ENCODE peak calls at places on chromosomes 4 and X, in ten cellular contexts. K, T, M, U, W, Z, Y, V, R and E are unnamed samples.

GRCh38 chr4:17155486-17155885 is 257.0 kb upstream of the LDB2 start:
- DNase-seq in U (no peak), K (peak; percentile 12), M (no peak), V (no peak), W (no peak), Y (no peak), R (no peak), T (no peak), Z (no peak), E (no peak)

GRCh38 chr4:184444953-184445309 is 29.4 kb downstream of the IRF2 start:
- DNase-seq in R (no peak), Z (no peak), W (no peak), Y (no peak), M (no peak), U (no peak), T (no peak), K (no peak), V (no peak), E (no peak)

GRCh38 chr4:76703676-76704075 is 194.3 kb downstream of the SOWAHB start:
- DNase-seq in K (peak; percentile 28), Z (no peak), U (no peak), M (no peak), R (peak; percentile 37), V (no peak), W (no peak), T (no peak), Y (no peak), E (no peak)

GRCh38 chr4:13849778-13850177 is 222.3 kb upstream of the BOD1L1 start:
- DNase-seq in V (no peak), W (no peak), Y (no peak), M (no peak), T (no peak), R (no peak), K (no peak), U (no peak), Z (no peak), E (no peak)

GRCh38 chr4:25180524-25181131 is 20.4 kb upstream of the SEPSECS start:
- DNase-seq in Y (no peak), U (peak; percentile 75), T (peak; percentile 25), V (peak; percentile 39), R (peak; percentile 39), Z (no peak), W (peak; percentile 49), K (peak; percentile 70), M (peak; percentile 14), E (peak; percentile 61)

GRCh38 chr4:166169111-166169510 is 296.1 kb downstream of the TLL1 start:
- DNase-seq in W (peak; percentile 16), T (no peak), U (no peak), M (no peak), Y (no peak), K (peak; percentile 54), V (no peak), R (peak; percentile 75), Z (no peak), E (peak; percentile 4)

GRCh38 chrX:136112286-136112685 is 35.0 kb upstream of the FHL1 start:
- DNase-seq in U (no peak), R (no peak), V (no peak), Z (no peak), K (no peak), Y (no peak), T (no peak), W (no peak), M (no peak), E (no peak)

GRCh38 chr4:19739101-19739651 is 512.5 kb upstream of the SLIT2 start:
- DNase-seq in U (no peak), Z (peak; percentile 6), V (no peak), M (peak; percentile 93), T (no peak), Y (no peak), W (peak; percentile 39), R (peak; percentile 92), K (peak; percentile 93), E (peak; percentile 21)

GRCh38 chr4:87896020-87896621 is 63.4 kb downstream of the MEPE start:
- DNase-seq in V (no peak), U (no peak), W (peak; percentile 67), K (peak; percentile 88), T (peak; percentile 30), Y (no peak), Z (no peak), R (peak; percentile 76), M (peak; percentile 100), E (peak; percentile 75)

GRCh38 chr4:116839826-116840225 is 245.6 kb downstream of the TRAM1L1 start:
- DNase-seq in Z (no peak), U (no peak), M (peak; percentile 82), Y (no peak), W (no peak), T (no peak), K (peak; percentile 29), R (peak; percentile 11), V (no peak), E (no peak)

GRCh38 chr4:104971458-104971857 is 175.2 kb upstream of the TET2 start:
- DNase-seq in T (no peak), V (no peak), K (no peak), U (no peak), W (no peak), Y (no peak), R (no peak), Z (peak; percentile 1), M (peak; percentile 34), E (peak; percentile 22)

GRCh38 chr4:76984788-76985211 is 35.2 kb downstream of the SEPTIN11 start:
- DNase-seq in T (peak; percentile 56), W (no peak), U (no peak), M (peak; percentile 92), V (no peak), Y (no peak), K (peak; percentile 100), Z (no peak), R (peak; percentile 98), E (peak; percentile 19)

GRCh38 chr4:88341227-88342192 is 37.1 kb upstream of the HERC6 start:
- DNase-seq in R (peak; percentile 83), Z (peak; percentile 20), T (no peak), U (no peak), W (no peak), K (peak; percentile 96), Y (no peak), V (no peak), M (peak; percentile 91), E (peak; percentile 95)

GRCh38 chr4:188665466-188665865 is 526.2 kb downstream of the TRIML1 start:
- DNase-seq in R (no peak), U (no peak), V (no peak), M (peak; percentile 7), K (no peak), T (no peak), Z (no peak), Y (no peak), W (no peak), E (no peak)

GRCh38 chr4:97593248-97593647 is 550.0 kb downstream of the STPG2 start:
- DNase-seq in Y (no peak), V (no peak), T (no peak), W (no peak), Z (no peak), R (no peak), U (no peak), M (no peak), K (no peak), E (no peak)

GRCh38 chr4:186296481-186296880 is 30.5 kb downstream of the F11 start:
- DNase-seq in Y (no peak), W (no peak), V (peak; percentile 37), R (no peak), K (no peak), Z (no peak), M (no peak), U (no peak), T (no peak), E (no peak)

GRCh38 chr4:11529625-11530201 is 101.0 kb upstream of the HS3ST1 start:
- DNase-seq in V (peak; percentile 43), K (peak; percentile 48), M (peak; percentile 26), R (peak; percentile 41), Z (no peak), W (no peak), Y (no peak), T (no peak), U (no peak), E (no peak)

GRCh38 chr4:2484993-2485392 is 16.1 kb downstream of the RNF4 start:
- DNase-seq in T (peak; percentile 82), W (no peak), Z (no peak), R (no peak), M (no peak), U (peak; percentile 40), Y (no peak), K (peak; percentile 53), V (peak; percentile 85), E (no peak)

GRCh38 chr4:8435656-8436121 is 4.8 kb downstream of the ACOX3 start:
- DNase-seq in W (no peak), R (no peak), T (no peak), U (peak; percentile 68), K (peak; percentile 14), M (no peak), V (peak; percentile 36), Y (no peak), Z (no peak), E (no peak)

GRCh38 chrX:143002206-143002605 is 23.5 kb upstream of the SPANXN4 start:
- DNase-seq in K (no peak), M (no peak), T (no peak), Z (no peak), W (no peak), U (no peak), V (no peak), R (no peak), Y (no peak), E (no peak)

GRCh38 chr4:125317526-125317880 is 2.7 kb downstream of the FAT4 start:
- DNase-seq in Y (peak; percentile 38), K (peak; percentile 67), M (no peak), Z (peak; percentile 53), V (no peak), T (peak; percentile 73), W (peak; percentile 29), R (no peak), U (peak; percentile 14), E (no peak)

GRCh38 chrX:130688360-130688759 is 214.6 kb downstream of the ENOX2 start:
- DNase-seq in T (no peak), V (no peak), K (no peak), W (no peak), R (no peak), Y (no peak), U (no peak), Z (no peak), M (no peak), E (no peak)

GRCh38 chr4:147596377-147596776 is 20.8 kb upstream of the TMEM184C start:
- DNase-seq in M (peak; percentile 32), K (no peak), Z (no peak), V (no peak), R (no peak), W (no peak), U (no peak), T (no peak), Y (no peak), E (peak; percentile 41)